ENCODE peak calls at places on chromosome X, in five cellular contexts. L is NCI-H1092 treated with DMSO at 0.1 percent for 48 hours, H is germinal center, J is endothelial cell, N is AG08395. F is an unnamed sample.

GRCh38 chrX:96425204-96425603 is 259.4 kb upstream of the DIAPH2 start:
- DNase-seq in L (no peak), H (no peak), J (no peak), N (no peak), F (no peak)

GRCh38 chrX:108439961-108440696 is 491 bp downstream of the COL4A5 start:
- DNase-seq in L (peak; percentile 60), H (no peak), J (peak; percentile 17), N (peak; percentile 7), F (no peak)

GRCh38 chrX:433771-434170 is 47.1 kb upstream of the PPP2R3B start:
- DNase-seq in L (no peak), H (no peak), J (no peak), N (no peak), F (no peak)

GRCh38 chrX:146224442-146224841 is 406.8 kb downstream of the SLITRK2 start:
- DNase-seq in L (peak; percentile 38), H (no peak), J (no peak), N (no peak), F (no peak)

GRCh38 chrX:51461053-51462050 is 35.0 kb downstream of the NUDT11 start:
- DNase-seq in L (peak; percentile 20), H (peak; percentile 4), J (no peak), N (peak; percentile 30), F (peak; percentile 10)

GRCh38 chrX:116961872-116962582 is 499.3 kb upstream of the CT83 start:
- DNase-seq in L (peak; percentile 1), H (no peak), J (no peak), N (peak; percentile 30), F (no peak)

GRCh38 chrX:138745215-138745614 is 33.7 kb upstream of the FGF13 start:
- DNase-seq in L (peak; percentile 36), H (peak; percentile 4), J (peak; percentile 51), N (peak; percentile 61), F (peak; percentile 11)

GRCh38 chrX:149650162-149650561 is 18.6 kb upstream of the TMEM185A start:
- DNase-seq in L (no peak), H (no peak), J (no peak), N (no peak), F (no peak)

GRCh38 chrX:145393702-145394235 is 146.5 kb downstream of the SPANXN1 start:
- DNase-seq in L (no peak), H (no peak), J (no peak), N (no peak), F (no peak)

GRCh38 chrX:23699636-23700194 is 32.4 kb downstream of the PRDX4 start:
- DNase-seq in L (no peak), H (peak; percentile 10), J (peak; percentile 3), N (no peak), F (no peak)

GRCh38 chrX:41184312-41184711 is 99.1 kb downstream of the USP9X start:
- DNase-seq in L (no peak), H (peak; percentile 23), J (no peak), N (no peak), F (no peak)

GRCh38 chrX:19225906-19226305 is 103.6 kb upstream of the ADGRG2 start:
- DNase-seq in L (no peak), H (no peak), J (no peak), N (no peak), F (no peak)

GRCh38 chrX:11759172-11759460 is 1.1 kb downstream of the MSL3 start:
- DNase-seq in L (no peak), H (no peak), J (no peak), N (no peak), F (no peak)

GRCh38 chrX:57918750-57919436 is 8.6 kb upstream of the ZXDA start:
- DNase-seq in L (peak; percentile 30), H (no peak), J (no peak), N (peak; percentile 11), F (no peak)

GRCh38 chrX:54928876-54929275 is 8.3 kb downstream of the TRO start:
- DNase-seq in L (no peak), H (no peak), J (no peak), N (no peak), F (no peak)

GRCh38 chrX:37679230-37679629 is 6.4 kb upstream of the XK start:
- DNase-seq in L (no peak), H (no peak), J (no peak), N (no peak), F (no peak)

GRCh38 chrX:51641421-51642021 is 22.8 kb upstream of the CENPVL3 start:
- DNase-seq in L (peak; percentile 73), H (peak; percentile 14), J (peak; percentile 26), N (peak; percentile 39), F (peak; percentile 23)

GRCh38 chrX:22634081-22634480 is 361.4 kb downstream of the CBLL2 start:
- DNase-seq in L (no peak), H (no peak), J (no peak), N (no peak), F (peak; percentile 85)

GRCh38 chrX:12872741-12873140 is 5.9 kb downstream of the TLR7 start:
- DNase-seq in L (no peak), H (no peak), J (no peak), N (no peak), F (no peak)

GRCh38 chrX:120144178-120144844 is 14.1 kb upstream of the RHOXF2 start:
- DNase-seq in L (no peak), H (no peak), J (no peak), N (no peak), F (no peak)

GRCh38 chrX:46979340-46979739 is 67.1 kb downstream of the JADE3 start:
- DNase-seq in L (no peak), H (no peak), J (no peak), N (peak; percentile 27), F (peak; percentile 59)

GRCh38 chrX:97895751-97896150 is 1012.0 kb downstream of the RPA4 start:
- DNase-seq in L (no peak), H (no peak), J (no peak), N (peak; percentile 6), F (peak; percentile 31)

GRCh38 chrX:71679575-71680207 is 12.3 kb downstream of the LOC101059915 start:
- DNase-seq in L (no peak), H (no peak), J (no peak), N (no peak), F (no peak)

F was measured in astrocyte.